ENCODE peak calls at places on chromosomes 11 and 22, in seven cellular contexts. H is transverse colon, T is GM12878, K is esophagus muscularis mucosa, S is SK-N-SH, E is upper lobe of left lung, N is K562. B is an unnamed sample.

GRCh38 chr11:26247340-26247739 is 84.6 kb upstream of the ANO3 start:
- DNase-seq in H (no peak), T (no peak), K (no peak), S (peak), E (no peak), N (no peak), B (no peak)

GRCh38 chr11:134610116-134610910 is 198.3 kb upstream of the B3GAT1 start:
- DNase-seq in H (no peak), T (no peak), K (peak), S (no peak), E (peak), N (no peak), B (no peak)

GRCh38 chr22:46993626-46994025 is 231.2 kb downstream of the TBC1D22A start:
- DNase-seq in H (no peak), T (no peak), K (no peak), S (no peak), E (peak), N (no peak), B (peak)

GRCh38 chr11:88421530-88421929 is 84.0 kb upstream of the CTSC start:
- DNase-seq in H (no peak), T (peak), K (no peak), S (no peak), E (no peak), N (peak), B (no peak)

GRCh38 chr11:65471410-65471762 is 27.5 kb upstream of the MALAT1 start:
- DNase-seq in H (peak), T (no peak), K (no peak), S (peak), E (no peak), N (peak), B (peak)

GRCh38 chr11:36426226-36426848 is 83.7 kb downstream of the TRAF6 start:
- DNase-seq in H (no peak), T (no peak), K (no peak), S (no peak), E (no peak), N (no peak), B (no peak)

GRCh38 chr11:92671081-92671480 is 298.4 kb upstream of the MTNR1B start:
- DNase-seq in H (no peak), T (no peak), K (peak), S (no peak), E (no peak), N (no peak), B (no peak)

GRCh38 chr11:61912530-61912898 is 4.9 kb downstream of the RAB3IL1 start:
- DNase-seq in H (no peak), T (no peak), K (no peak), S (peak), E (no peak), N (no peak), B (no peak)

GRCh38 chr11:35723493-35724284 is 61.1 kb downstream of the TRIM44 start:
- DNase-seq in H (no peak), T (no peak), K (no peak), S (no peak), E (no peak), N (no peak), B (no peak)

GRCh38 chr11:130094614-130095013 is 24.9 kb downstream of the APLP2 start:
- DNase-seq in H (no peak), T (no peak), K (no peak), S (no peak), E (no peak), N (no peak), B (no peak)

GRCh38 chr22:22681221-22681739 is 36.9 kb downstream of the GGTLC2 start:
- DNase-seq in H (no peak), T (no peak), K (no peak), S (no peak), E (no peak), N (peak), B (no peak)

GRCh38 chr11:116189378-116190170 is 583.2 kb downstream of the BUD13 start:
- DNase-seq in H (no peak), T (no peak), K (no peak), S (no peak), E (no peak), N (no peak), B (no peak)

GRCh38 chr11:106305458-106305857 is 228.0 kb downstream of the AASDHPPT start:
- DNase-seq in H (no peak), T (no peak), K (no peak), S (no peak), E (no peak), N (no peak), B (no peak)

GRCh38 chr11:12381875-12382274 is 4.5 kb downstream of the PARVA start:
- DNase-seq in H (no peak), T (no peak), K (peak), S (no peak), E (no peak), N (no peak), B (no peak)

GRCh38 chr22:37647928-37648327 is 8.5 kb downstream of the SH3BP1 start:
- DNase-seq in H (peak), T (no peak), K (no peak), S (peak), E (no peak), N (no peak), B (peak)

GRCh38 chr11:73159297-73159696 is 17.2 kb upstream of the FCHSD2 start:
- DNase-seq in H (no peak), T (no peak), K (no peak), S (no peak), E (no peak), N (no peak), B (no peak)

GRCh38 chr11:94895451-94895850 is 77.9 kb downstream of the CWC15 start:
- DNase-seq in H (no peak), T (no peak), K (no peak), S (no peak), E (no peak), N (no peak), B (no peak)

GRCh38 chr22:44731357-44731970 is 20.9 kb upstream of the ARHGAP8 start:
- DNase-seq in H (no peak), T (no peak), K (no peak), S (peak), E (peak), N (no peak), B (no peak)

GRCh38 chr22:30204742-30205111 is 41.8 kb downstream of the LIF start:
- DNase-seq in H (peak), T (no peak), K (no peak), S (peak), E (no peak), N (no peak), B (peak)

GRCh38 chr11:556175-556699 is 4.3 kb downstream of the LMNTD2 start:
- DNase-seq in H (no peak), T (no peak), K (no peak), S (no peak), E (peak), N (no peak), B (peak)

GRCh38 chr11:115497303-115497702 is 6.9 kb downstream of the CADM1 start:
- DNase-seq in H (no peak), T (peak), K (no peak), S (no peak), E (no peak), N (no peak), B (no peak)

GRCh38 chr11:104694259-104695070 is 203.8 kb downstream of the CASP12 start:
- DNase-seq in H (no peak), T (no peak), K (no peak), S (no peak), E (no peak), N (no peak), B (no peak)

GRCh38 chr11:78535920-78536319 is 38.7 kb downstream of the NARS2 start:
- DNase-seq in H (no peak), T (no peak), K (no peak), S (no peak), E (no peak), N (no peak), B (no peak)

GRCh38 chr11:32379714-32380113 is 55.6 kb downstream of the WT1 start:
- DNase-seq in H (no peak), T (no peak), K (no peak), S (no peak), E (no peak), N (peak), B (no peak)
- TF ChIP-seq POLR2AphosphoS5 in H (no peak), T (no peak), K (no peak), S (no peak), E (no peak), N (no peak), B (no peak)

GRCh38 chr11:84300112-84300511 is 1013.9 kb upstream of the CCDC90B start:
- DNase-seq in H (no peak), T (no peak), K (no peak), S (no peak), E (no peak), N (no peak), B (no peak)
- TF ChIP-seq EP300 in H (no peak), T (no peak), K (no peak), S (no peak), E (no peak), N (no peak), B (no peak)

GRCh38 chr11:57645716-57646085 is 4.0 kb downstream of the YPEL4 start:
- DNase-seq in H (no peak), T (no peak), K (no peak), S (no peak), E (no peak), N (no peak), B (no peak)

GRCh38 chr11:57647368-57647767 is 2.3 kb downstream of the YPEL4 start:
- DNase-seq in H (no peak), T (no peak), K (no peak), S (peak), E (no peak), N (no peak), B (no peak)

GRCh38 chr11:57646221-57646620 is 3.5 kb downstream of the YPEL4 start:
- DNase-seq in H (no peak), T (no peak), K (no peak), S (no peak), E (no peak), N (no peak), B (no peak)

GRCh38 chr11:57647960-57648776 is 1.5 kb downstream of the YPEL4 start:
- DNase-seq in H (no peak), T (no peak), K (no peak), S (peak), E (no peak), N (peak), B (no peak)

DNA sequence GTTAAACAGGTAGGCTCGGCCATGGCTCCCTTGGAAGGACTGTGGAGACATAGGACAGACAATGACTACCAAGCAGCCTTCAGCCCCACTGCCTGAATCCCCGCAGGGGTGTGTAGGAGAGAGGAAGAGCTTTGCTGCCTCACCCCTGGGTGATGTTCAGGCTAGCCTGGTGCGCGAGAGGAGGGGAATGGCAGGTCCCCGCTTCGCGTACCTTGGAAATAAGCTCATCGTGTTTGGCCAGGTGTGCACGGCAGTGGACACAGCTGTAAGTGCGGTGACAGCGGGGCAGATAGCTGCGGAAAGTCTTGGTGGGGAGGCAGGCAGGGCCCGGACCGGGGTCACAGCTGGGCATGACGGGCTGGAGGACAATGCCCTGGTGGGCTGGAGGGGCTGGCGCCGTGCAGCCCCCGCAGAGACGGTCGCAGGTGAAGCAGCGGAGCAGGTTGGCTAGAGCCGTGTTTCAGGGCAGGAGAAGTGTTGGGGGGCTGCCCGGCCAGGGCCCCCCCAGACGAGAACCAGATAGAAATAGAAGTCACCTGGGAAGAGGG is 2.9 kb downstream of the YPEL4 start:
- DNase-seq in H (no peak), T (no peak), K (no peak), S (no peak), E (peak), N (no peak), B (no peak)
- TF ChIP-seq POLR2AphosphoS5 in H (no peak), T (no peak), K (peak), S (no peak), E (no peak), N (no peak), B (no peak)

GRCh38 chr11:10763766-10764165 is 12.7 kb downstream of the CTR9 start:
- DNase-seq in H (no peak), T (no peak), K (no peak), S (no peak), E (no peak), N (no peak), B (no peak)

GRCh38 chr11:10762185-10762584 is 11.1 kb downstream of the CTR9 start:
- DNase-seq in H (no peak), T (peak), K (no peak), S (no peak), E (no peak), N (no peak), B (no peak)

GRCh38 chr11:10762913-10763421 is 11.9 kb downstream of the CTR9 start:
- DNase-seq in H (no peak), T (no peak), K (no peak), S (no peak), E (no peak), N (no peak), B (no peak)

GRCh38 chr11:10761085-10761698 is 10.1 kb downstream of the CTR9 start:
- DNase-seq in H (no peak), T (no peak), K (no peak), S (no peak), E (no peak), N (no peak), B (no peak)

GRCh38 chr11:10758959-10759358 is 7.9 kb downstream of the CTR9 start:
- DNase-seq in H (no peak), T (no peak), K (no peak), S (no peak), E (no peak), N (peak), B (no peak)
- TF ChIP-seq EP300 in H (no peak), T (no peak), K (no peak), S (no peak), E (no peak), N (no peak), B (no peak)

GRCh38 chr22:17563936-17564391 is 666 bp downstream of the SLC25A18 start:
- DNase-seq in H (peak), T (no peak), K (no peak), S (no peak), E (no peak), N (no peak), B (no peak)

GRCh38 chr22:17565986-17566687 is 2.8 kb downstream of the SLC25A18 start:
- DNase-seq in H (no peak), T (no peak), K (no peak), S (no peak), E (no peak), N (no peak), B (no peak)

GRCh38 chr22:17566776-17567175 is 3.5 kb downstream of the SLC25A18 start:
- DNase-seq in H (no peak), T (no peak), K (no peak), S (no peak), E (no peak), N (no peak), B (no peak)

GRCh38 chr22:17559188-17559587 is 4.1 kb upstream of the SLC25A18 start:
- DNase-seq in H (no peak), T (no peak), K (no peak), S (no peak), E (no peak), N (no peak), B (no peak)

GRCh38 chr22:17562906-17563870 is at the start of gene SLC25A18:
- DNase-seq in H (peak), T (no peak), K (no peak), S (no peak), E (no peak), N (peak), B (no peak)
- TF ChIP-seq POLR2AphosphoS5 in H (peak), T (no peak), K (peak), S (no peak), E (peak), N (no peak), B (peak)

GRCh38 chr11:74870485-74870884 is 78.4 kb downstream of the XRRA1 start:
- DNase-seq in H (no peak), T (no peak), K (no peak), S (peak), E (no peak), N (peak), B (no peak)

GRCh38 chr11:74866557-74866956 is 82.3 kb downstream of the XRRA1 start:
- DNase-seq in H (no peak), T (no peak), K (no peak), S (no peak), E (no peak), N (no peak), B (no peak)

DNA sequence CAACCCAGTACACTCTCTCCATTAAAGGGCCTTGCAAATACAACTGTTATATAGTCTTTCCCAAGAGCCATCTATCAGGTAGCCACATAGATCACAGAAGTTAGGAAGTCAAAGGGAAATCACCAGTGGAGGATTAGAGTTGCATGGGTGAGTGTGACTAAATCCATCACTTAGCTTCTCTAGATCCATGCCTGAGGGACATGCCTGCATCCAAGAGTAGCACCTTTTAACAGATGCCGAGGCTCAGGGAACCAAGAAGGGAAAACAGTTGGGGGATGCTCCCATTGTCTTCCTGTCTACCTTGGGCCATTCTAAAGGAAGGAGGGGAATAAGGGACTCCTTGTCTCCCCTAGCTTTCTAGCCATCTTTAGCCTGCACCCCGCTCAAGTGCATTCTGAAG is 77.9 kb downstream of the XRRA1 start:
- DNase-seq in H (no peak), T (no peak), K (no peak), S (no peak), E (no peak), N (peak), B (no peak)
- TF ChIP-seq EP300 in H (no peak), T (no peak), K (no peak), S (no peak), E (no peak), N (no peak), B (no peak)

GRCh38 chr11:1563697-1564534 is 8.2 kb downstream of the DUSP8 start:
- DNase-seq in H (no peak), T (no peak), K (no peak), S (no peak), E (peak), N (no peak), B (no peak)

GRCh38 chr11:1563149-1563638 is 8.9 kb downstream of the DUSP8 start:
- DNase-seq in H (no peak), T (no peak), K (no peak), S (no peak), E (peak), N (no peak), B (no peak)

GRCh38 chr11:1561266-1561665 is 10.8 kb downstream of the DUSP8 start:
- DNase-seq in H (peak), T (no peak), K (no peak), S (peak), E (peak), N (no peak), B (no peak)

GRCh38 chr11:1561955-1562354 is 10.1 kb downstream of the DUSP8 start:
- DNase-seq in H (no peak), T (no peak), K (no peak), S (no peak), E (peak), N (no peak), B (no peak)

GRCh38 chr11:1562469-1563148 is 9.5 kb downstream of the DUSP8 start:
- DNase-seq in H (no peak), T (no peak), K (no peak), S (no peak), E (peak), N (no peak), B (no peak)
- TF ChIP-seq POLR2AphosphoS5 in H (no peak), T (no peak), K (no peak), S (no peak), E (no peak), N (no peak), B (no peak)

DNA sequence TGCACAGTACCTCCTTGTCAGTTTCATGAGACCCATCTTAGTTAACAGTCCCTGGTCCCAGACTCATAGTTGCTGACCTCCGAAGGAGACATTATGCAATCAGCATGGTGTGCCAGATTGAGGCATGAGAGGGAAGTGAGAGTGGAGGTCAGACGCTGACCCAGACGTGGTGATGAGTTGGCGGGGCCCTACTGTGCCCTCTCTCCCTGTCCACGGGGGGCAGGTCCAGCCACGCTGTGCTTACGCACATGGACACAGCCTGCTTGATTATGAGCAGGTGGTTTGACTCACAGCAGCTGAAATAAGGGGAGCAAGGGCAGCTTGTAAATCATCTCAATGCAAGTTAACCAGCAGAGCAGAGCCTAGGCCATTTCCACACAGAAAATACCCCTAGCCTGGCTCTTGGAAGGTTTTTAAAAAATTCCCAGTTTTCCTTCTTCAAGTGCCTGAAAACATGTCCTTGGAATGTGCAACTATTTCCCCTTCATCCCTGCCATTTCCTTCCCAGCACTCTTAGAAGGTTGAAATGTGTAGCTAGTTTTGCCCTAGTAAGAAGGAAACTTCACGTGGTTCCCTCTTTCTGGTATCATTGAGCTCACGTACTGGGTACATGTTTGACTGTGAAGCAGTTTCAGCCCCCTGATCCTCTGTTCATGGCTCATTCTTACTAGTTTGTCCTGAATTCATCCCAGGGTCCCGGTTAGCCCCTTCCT is 122.6 kb upstream of the SORL1-AS1 start:
- DNase-seq in H (peak), T (peak), K (no peak), S (no peak), E (peak), N (no peak), B (peak)
- TF ChIP-seq EP300 in H (peak), T (peak), K (no peak), S (no peak), E (peak), N (no peak), B (peak)